ENCODE peak calls at places on chromosomes 16 and 17, in nine cellular contexts. X, S, Z, B, L, D, K, Y and A are unnamed samples.

GRCh38 chr17:40347319-40348135 is 17.0 kb downstream of the GJD3 start:
- DNase-seq in X (peak; percentile 72), S (no peak), Z (no peak), B (no peak), L (no peak), D (no peak), K (no peak), Y (no peak), A (no peak)

GRCh38 chr17:81131486-81132196 is 33.7 kb upstream of the PVALEF start:
- DNase-seq in X (no peak), S (no peak), Z (no peak), B (no peak), L (no peak), D (no peak), K (no peak), Y (no peak), A (no peak)

GRCh38 chr17:29368926-29369325 is 21.2 kb upstream of the TAOK1 start:
- DNase-seq in X (no peak), S (no peak), Z (no peak), B (no peak), L (peak; percentile 34), D (no peak), K (no peak), Y (no peak), A (no peak)

GRCh38 chr17:57874434-57875108 is 24.7 kb upstream of the MRPS23 start:
- DNase-seq in X (peak; percentile 79), S (no peak), Z (peak; percentile 16), B (no peak), L (peak; percentile 81), D (no peak), K (peak; percentile 95), Y (no peak), A (no peak)

GRCh38 chr16:64481497-64481896 is 640.4 kb downstream of the CDH11 start:
- DNase-seq in X (no peak), S (no peak), Z (no peak), B (no peak), L (no peak), D (no peak), K (no peak), Y (no peak), A (no peak)

GRCh38 chr16:68486671-68487495 is 38.6 kb upstream of the SMPD3 start:
- DNase-seq in X (no peak), S (no peak), Z (no peak), B (no peak), L (no peak), D (peak; percentile 26), K (no peak), Y (no peak), A (no peak)

GRCh38 chr17:8997994-8998628 is 23.2 kb upstream of the NTN1 start:
- DNase-seq in X (peak; percentile 3), S (peak; percentile 56), Z (peak; percentile 75), B (peak; percentile 75), L (peak; percentile 65), D (no peak), K (peak; percentile 67), Y (peak; percentile 28), A (peak; percentile 61)

GRCh38 chr16:3656491-3657468 is 2.3 kb downstream of the DNASE1 start:
- DNase-seq in X (no peak), S (no peak), Z (no peak), B (no peak), L (no peak), D (no peak), K (peak; percentile 57), Y (no peak), A (no peak)

GRCh38 chr16:87675111-87675510 is 72.8 kb downstream of the JPH3 start:
- DNase-seq in X (no peak), S (no peak), Z (no peak), B (no peak), L (no peak), D (no peak), K (no peak), Y (no peak), A (no peak)

GRCh38 chr16:53480394-53480793 is 22.6 kb downstream of the AKTIP start:
- DNase-seq in X (no peak), S (no peak), Z (no peak), B (no peak), L (no peak), D (no peak), K (no peak), Y (no peak), A (no peak)

GRCh38 chr16:57304169-57305061 is 19.9 kb upstream of the PLLP start:
- DNase-seq in X (no peak), S (peak; percentile 19), Z (no peak), B (peak; percentile 90), L (peak; percentile 60), D (no peak), K (peak; percentile 68), Y (no peak), A (no peak)

GRCh38 chr16:51129105-51129504 is 22.0 kb downstream of the SALL1 start:
- DNase-seq in X (no peak), S (no peak), Z (no peak), B (no peak), L (no peak), D (no peak), K (no peak), Y (no peak), A (no peak)

GRCh38 chr16:14501331-14502255 is 128.5 kb downstream of the PARN start:
- DNase-seq in X (peak; percentile 71), S (no peak), Z (no peak), B (peak; percentile 95), L (peak; percentile 89), D (peak; percentile 47), K (peak; percentile 50), Y (peak; percentile 89), A (no peak)

GRCh38 chr17:19003966-19004600 is 481 bp downstream of the FAM83G start:
- DNase-seq in X (no peak), S (no peak), Z (peak; percentile 69), B (peak; percentile 58), L (no peak), D (no peak), K (peak; percentile 65), Y (no peak), A (no peak)

GRCh38 chr17:76736349-76737081 is 616 bp downstream of the SRSF2 start:
- DNase-seq in X (peak; percentile 71), S (peak; percentile 55), Z (peak; percentile 66), B (peak; percentile 62), L (peak; percentile 82), D (peak; percentile 31), K (no peak), Y (no peak), A (no peak)

GRCh38 chr17:44210342-44211192 is 8.9 kb downstream of the UBTF start:
- DNase-seq in X (peak; percentile 83), S (peak; percentile 89), Z (peak; percentile 90), B (peak; percentile 84), L (peak; percentile 90), D (peak; percentile 73), K (peak; percentile 90), Y (no peak), A (peak; percentile 83)

GRCh38 chr16:68309798-68310197 is 948 bp downstream of the SLC7A6OS start:
- DNase-seq in X (no peak), S (no peak), Z (no peak), B (no peak), L (no peak), D (no peak), K (no peak), Y (no peak), A (peak; percentile 41)

GRCh38 chr17:7393613-7394451 is 493 bp downstream of the PLSCR3 start:
- DNase-seq in X (no peak), S (peak; percentile 72), Z (peak; percentile 67), B (no peak), L (no peak), D (no peak), K (no peak), Y (no peak), A (no peak)

GRCh38 chr16:56667581-56668571 is at the start of gene MT1G:
- DNase-seq in X (peak; percentile 31), S (no peak), Z (no peak), B (no peak), L (peak; percentile 57), D (no peak), K (no peak), Y (no peak), A (no peak)

GRCh38 chr17:81926451-81927144 is 937 bp downstream of the MAFG start:
- DNase-seq in X (peak; percentile 52), S (no peak), Z (peak; percentile 50), B (peak; percentile 95), L (peak; percentile 87), D (no peak), K (peak; percentile 93), Y (no peak), A (peak; percentile 38)

GRCh38 chr16:55033225-55034156 is 102.8 kb downstream of the IRX5 start:
- DNase-seq in X (no peak), S (no peak), Z (no peak), B (no peak), L (no peak), D (no peak), K (no peak), Y (no peak), A (no peak)

GRCh38 chr17:78305801-78306200 is 54.1 kb downstream of the SOCS3 start:
- DNase-seq in X (no peak), S (no peak), Z (no peak), B (no peak), L (no peak), D (no peak), K (no peak), Y (no peak), A (no peak)

GRCh38 chr17:51435641-51436091 is 175.3 kb downstream of the UTP18 start:
- DNase-seq in X (peak; percentile 52), S (no peak), Z (peak; percentile 32), B (peak; percentile 90), L (peak; percentile 63), D (no peak), K (peak; percentile 61), Y (no peak), A (peak; percentile 60)

GRCh38 chr17:77687921-77688320 is 270.6 kb upstream of the TNRC6C start:
- DNase-seq in X (no peak), S (no peak), Z (no peak), B (no peak), L (no peak), D (no peak), K (no peak), Y (no peak), A (no peak)